ENCODE peak calls at places on chromosomes 11 and 22, in six cellular contexts. S is lower lobe of right lung, H is mucosa of descending colon, I is prostate gland, Z is GM12865, G is GM06990. J is an unnamed sample.

GRCh38 chr11:14908214-14908880 is 16.3 kb upstream of the CYP2R1 start:
- DNase-seq in I (peak; percentile 30), Z (peak; percentile 65), H (no peak), G (no peak), S (no peak), J (no peak)

GRCh38 chr11:35066783-35067476 is 72.0 kb upstream of the CD44 start:
- DNase-seq in Z (peak; percentile 66), H (no peak), I (no peak), G (peak; percentile 54), S (no peak), J (no peak)

GRCh38 chr22:27329471-27329870 is 472.1 kb downstream of the MN1 start:
- DNase-seq in Z (no peak), H (no peak), S (no peak), G (no peak), I (no peak), J (no peak)

GRCh38 chr11:133787379-133788103 is 57.8 kb downstream of the SPATA19 start:
- DNase-seq in Z (no peak), G (no peak), H (no peak), S (no peak), I (no peak), J (no peak)

GRCh38 chr11:57161351-57161750 is 20.4 kb upstream of the LRRC55 start:
- DNase-seq in G (no peak), I (peak; percentile 40), S (no peak), H (no peak), Z (no peak), J (no peak)

GRCh38 chr11:17014321-17014773 is at the start of gene PLEKHA7:
- DNase-seq in H (peak; percentile 61), I (no peak), S (no peak), G (no peak), Z (no peak), J (no peak)

GRCh38 chr11:17703951-17704350 is 15.4 kb upstream of the MYOD1 start:
- DNase-seq in Z (peak; percentile 42), G (no peak), H (no peak), S (no peak), I (no peak), J (no peak)

GRCh38 chr11:908273-908672 is 2.3 kb downstream of the CHID1 start:
- DNase-seq in S (no peak), G (no peak), I (no peak), H (no peak), Z (no peak), J (no peak)

GRCh38 chr11:128810784-128811514 is 56.1 kb downstream of the KCNJ1 start:
- DNase-seq in Z (no peak), I (no peak), G (no peak), H (no peak), S (no peak), J (no peak)

GRCh38 chr22:27022256-27022655 is 364.9 kb downstream of the MIAT start:
- DNase-seq in G (no peak), I (no peak), H (no peak), S (no peak), Z (no peak), J (no peak)

GRCh38 chr11:60274462-60274861 is 6.0 kb upstream of the MS4A4A start:
- DNase-seq in Z (no peak), S (no peak), H (no peak), G (no peak), I (no peak), J (no peak)

GRCh38 chr22:47293368-47294221 is 531.1 kb downstream of the TBC1D22A start:
- DNase-seq in Z (no peak), G (no peak), I (no peak), H (no peak), S (no peak), J (no peak)

GRCh38 chr22:43301866-43302265 is 41.3 kb downstream of the SCUBE1 start:
- DNase-seq in Z (no peak), S (no peak), I (no peak), H (no peak), G (no peak), J (no peak)

GRCh38 chr22:36107436-36107835 is 53.1 kb downstream of the APOL3 start:
- DNase-seq in S (no peak), I (no peak), H (no peak), Z (no peak), G (no peak), J (no peak)

GRCh38 chr11:55707029-55707428 is 45.0 kb downstream of the OR4C6 start:
- DNase-seq in H (no peak), G (no peak), I (no peak), Z (peak; percentile 66), S (no peak), J (no peak)

GRCh38 chr11:127491589-127491988 is 491.0 kb upstream of the KIRREL3 start:
- DNase-seq in Z (no peak), G (no peak), S (no peak), H (no peak), I (no peak), J (no peak)

GRCh38 chr11:59172345-59173079 is 580 bp downstream of the DTX4 start:
- DNase-seq in Z (peak; percentile 82), S (peak; percentile 58), H (peak; percentile 82), G (peak; percentile 73), I (no peak), J (peak; percentile 43)

GRCh38 chr11:46270707-46271106 is 6.8 kb upstream of the CREB3L1 start:
- DNase-seq in Z (peak; percentile 76), I (no peak), S (no peak), H (peak; percentile 26), G (no peak), J (no peak)

GRCh38 chr11:33040127-33040861 is 922 bp downstream of the TCP11L1 start:
- DNase-seq in S (no peak), H (no peak), I (no peak), Z (peak; percentile 68), G (peak; percentile 25), J (no peak)

GRCh38 chr11:78469905-78470304 is 52.3 kb upstream of the GAB2 start:
- DNase-seq in S (no peak), H (no peak), Z (no peak), G (no peak), I (no peak), J (no peak)

GRCh38 chr11:76910620-76911414 is 50.1 kb downstream of the ACER3 start:
- DNase-seq in G (no peak), Z (no peak), S (no peak), H (no peak), I (no peak), J (no peak)

GRCh38 chr22:46429327-46429853 is 93.9 kb downstream of the TRMU start:
- DNase-seq in H (no peak), G (no peak), I (no peak), Z (no peak), S (no peak), J (no peak)

GRCh38 chr11:39570526-39570925 is 1888.9 kb downstream of the LRRC4C start:
- DNase-seq in I (no peak), H (no peak), S (no peak), Z (no peak), G (no peak), J (no peak)

GRCh38 chr22:46546466-46547178 is 9.2 kb upstream of the CELSR1 start:
- DNase-seq in Z (no peak), S (peak; percentile 83), H (no peak), G (no peak), I (no peak), J (no peak)

GRCh38 chr11:79413258-79413657 is 27.6 kb downstream of the TENM4 start:
- DNase-seq in G (no peak), I (no peak), Z (no peak), S (no peak), H (peak; percentile 78), J (no peak)

GRCh38 chr11:113644605-113645004 is 61.5 kb downstream of the TMPRSS5 start:
- DNase-seq in G (no peak), S (no peak), I (no peak), Z (no peak), H (no peak), J (no peak)

GRCh38 chr22:44895296-44896055 is 114.3 kb downstream of the PHF21B start:
- DNase-seq in H (no peak), S (no peak), I (no peak), Z (no peak), G (no peak), J (no peak)

DNA sequence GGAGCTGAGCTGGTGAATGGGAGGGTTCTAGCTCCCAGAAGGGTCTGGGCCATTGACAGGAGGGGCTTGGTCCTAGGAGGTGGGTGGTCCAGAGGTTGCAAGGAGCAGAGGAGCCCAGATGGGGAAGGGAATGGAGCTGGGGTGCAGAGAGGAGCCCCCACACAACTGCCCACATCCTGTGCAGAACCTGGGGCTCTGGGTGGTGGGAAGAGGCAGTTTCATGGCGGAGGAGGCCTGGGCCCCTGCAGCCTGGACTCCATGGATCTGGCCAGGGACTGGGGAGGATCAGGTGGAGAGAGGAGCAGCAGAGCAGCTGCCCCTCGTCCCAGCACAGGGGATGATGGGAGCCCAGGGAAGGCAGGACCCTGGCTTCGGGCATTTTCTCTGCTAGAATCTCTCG is 963 bp upstream of the ADORA2A start:
- DNase-seq in H (no peak), I (no peak), S (no peak), Z (no peak), G (no peak), J (no peak)
- TF ChIP-seq CTCF in H (no peak), I (no peak), S (no peak), Z (no peak), G (no peak), J (no peak)

GRCh38 chr11:19734171-19734570 is 21.5 kb downstream of the NAV2 start:
- DNase-seq in H (no peak), Z (no peak), I (no peak), G (no peak), S (no peak), J (no peak)
- TF ChIP-seq CTCF in H (no peak), Z (no peak), I (no peak), G (no peak), S (no peak), J (no peak)

DNA sequence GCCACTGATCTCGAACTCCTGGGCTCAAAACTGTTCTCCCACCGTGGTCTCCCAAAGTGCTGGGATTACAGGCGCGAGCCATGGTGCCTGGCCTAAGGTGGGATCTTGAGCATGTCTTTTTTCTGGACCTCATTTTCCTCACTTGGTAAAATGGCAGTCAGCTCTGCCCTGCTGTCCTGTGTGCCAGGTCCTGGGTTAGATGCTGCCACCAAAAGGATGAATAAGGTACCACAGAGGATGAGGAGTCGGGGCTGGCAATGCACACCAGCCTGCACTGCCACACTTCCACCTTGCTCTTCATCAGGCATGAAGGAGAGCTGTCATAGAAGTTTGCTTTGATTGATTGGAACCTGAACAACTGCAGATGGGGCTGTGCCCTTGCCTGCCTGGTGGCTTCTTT is 32.3 kb downstream of the ACO2 start:
- DNase-seq in S (no peak), G (no peak), Z (peak; percentile 63), H (no peak), I (no peak), J (no peak)
- TF ChIP-seq CTCF in S (no peak), G (peak; percentile 48), Z (peak; percentile 39), H (no peak), I (no peak), J (no peak)

GRCh38 chr11:72820439-72821139 is 6.4 kb downstream of the ATG16L2 start:
- DNase-seq in Z (no peak), H (no peak), I (no peak), G (no peak), S (no peak), J (no peak)

GRCh38 chr11:72823105-72823804 is 9.0 kb downstream of the ATG16L2 start:
- DNase-seq in Z (peak; percentile 18), G (peak; percentile 34), S (no peak), I (no peak), H (no peak), J (no peak)

GRCh38 chr11:72824020-72824419 is 9.8 kb downstream of the ATG16L2 start:
- DNase-seq in H (no peak), I (no peak), G (peak; percentile 31), S (no peak), Z (peak; percentile 17), J (no peak)

GRCh38 chr11:72821221-72821919 is 7.2 kb downstream of the ATG16L2 start:
- DNase-seq in G (no peak), S (no peak), H (peak; percentile 72), Z (peak; percentile 5), I (no peak), J (no peak)

GRCh38 chr11:72821920-72822799 is 7.9 kb downstream of the ATG16L2 start:
- DNase-seq in Z (peak; percentile 67), G (peak; percentile 94), I (peak; percentile 88), H (peak; percentile 93), S (peak; percentile 90), J (peak; percentile 90)
- TF ChIP-seq CTCF in Z (no peak), G (no peak), I (peak; percentile 19), H (no peak), S (peak; percentile 34), J (no peak)